ENCODE peak calls at places on chromosomes 5 and 9, in eight cellular contexts. V is GM12865, E is fibroblast of lung, P is body of pancreas, X is ovary, O is BE2C, F is fibroblast of pulmonary artery, S is brain microvascular endothelial cell. Z is an unnamed sample.

GRCh38 chr5:25119654-25120053 is 474.9 kb upstream of the CDH10 start:
- DNase-seq in S (no peak), F (peak), V (no peak), O (no peak), E (peak), X (no peak), P (no peak), Z (no peak)

GRCh38 chr5:92939428-92939827 is 641.6 kb downstream of the NR2F1-AS1 start:
- DNase-seq in E (no peak), O (peak), S (no peak), P (no peak), X (no peak), F (peak), V (no peak), Z (no peak)

GRCh38 chr9:135045264-135046155 is 42.0 kb upstream of the OLFM1 start:
- DNase-seq in S (no peak), F (no peak), E (no peak), V (no peak), X (no peak), O (no peak), P (no peak), Z (no peak)

GRCh38 chr5:425714-426113 is 17.3 kb upstream of the EXOC3 start:
- DNase-seq in O (no peak), E (peak), X (no peak), V (no peak), S (no peak), F (peak), P (no peak), Z (no peak)

GRCh38 chr5:107217721-107218130 is 453.0 kb downstream of the EFNA5 start:
- DNase-seq in O (no peak), V (no peak), F (no peak), S (no peak), P (no peak), E (no peak), X (no peak), Z (peak)

GRCh38 chr9:105299190-105299854 is 54.9 kb downstream of the SLC44A1 start:
- DNase-seq in X (no peak), O (peak), F (peak), P (no peak), E (peak), V (no peak), S (peak), Z (peak)

GRCh38 chr9:22228542-22228941 is 218.1 kb upstream of the DMRTA1 start:
- DNase-seq in X (no peak), P (no peak), F (peak), O (no peak), E (peak), S (no peak), V (no peak), Z (no peak)

GRCh38 chr5:141701341-141702119 is 19.5 kb upstream of the ARAP3 start:
- DNase-seq in S (no peak), F (no peak), P (no peak), O (no peak), V (peak), E (no peak), X (no peak), Z (no peak)

GRCh38 chr9:70987986-70988385 is 133.4 kb downstream of the TRPM3 start:
- DNase-seq in S (peak), V (no peak), P (no peak), X (no peak), F (peak), O (no peak), E (peak), Z (no peak)

GRCh38 chr5:41817625-41818301 is 52.5 kb downstream of the OXCT1 start:
- DNase-seq in E (no peak), S (no peak), X (no peak), O (no peak), P (no peak), V (no peak), F (no peak), Z (no peak)

GRCh38 chr5:93915142-93915553 is 173.7 kb upstream of the POU5F2 start:
- DNase-seq in X (no peak), V (peak), O (no peak), F (peak), P (no peak), S (no peak), E (peak), Z (no peak)

GRCh38 chr5:61307611-61308010 is 24.4 kb upstream of the ZSWIM6 start:
- DNase-seq in O (no peak), P (no peak), E (no peak), F (no peak), X (no peak), S (no peak), V (no peak), Z (no peak)

GRCh38 chr5:108101105-108101504 is 280.8 kb downstream of the FBXL17 start:
- DNase-seq in P (no peak), S (no peak), V (no peak), E (no peak), O (no peak), X (no peak), F (peak), Z (no peak)

GRCh38 chr9:19130436-19130835 is 3.1 kb upstream of the PLIN2 start:
- DNase-seq in F (no peak), V (no peak), S (no peak), P (no peak), O (no peak), X (no peak), E (no peak), Z (no peak)

GRCh38 chr5:6188344-6188743 is 190.0 kb downstream of the MED10 start:
- DNase-seq in E (no peak), X (no peak), V (peak), P (no peak), S (no peak), O (no peak), F (no peak), Z (no peak)

GRCh38 chr5:176188506-176189193 is 49.6 kb upstream of the SIMC1 start:
- DNase-seq in V (no peak), P (no peak), S (no peak), O (no peak), X (no peak), E (no peak), F (no peak), Z (no peak)

GRCh38 chr5:33558489-33558888 is 117.7 kb downstream of the TARS1 start:
- DNase-seq in E (peak), O (no peak), F (no peak), S (no peak), P (no peak), X (no peak), V (no peak), Z (no peak)

GRCh38 chr9:31612336-31613030 is 772.0 kb upstream of the ACO1 start:
- DNase-seq in E (no peak), O (no peak), F (peak), V (no peak), S (peak), P (no peak), X (no peak), Z (no peak)

GRCh38 chr9:22595805-22596204 is 149.2 kb downstream of the DMRTA1 start:
- DNase-seq in O (no peak), V (no peak), F (no peak), S (no peak), X (no peak), P (no peak), E (no peak), Z (no peak)

DNA sequence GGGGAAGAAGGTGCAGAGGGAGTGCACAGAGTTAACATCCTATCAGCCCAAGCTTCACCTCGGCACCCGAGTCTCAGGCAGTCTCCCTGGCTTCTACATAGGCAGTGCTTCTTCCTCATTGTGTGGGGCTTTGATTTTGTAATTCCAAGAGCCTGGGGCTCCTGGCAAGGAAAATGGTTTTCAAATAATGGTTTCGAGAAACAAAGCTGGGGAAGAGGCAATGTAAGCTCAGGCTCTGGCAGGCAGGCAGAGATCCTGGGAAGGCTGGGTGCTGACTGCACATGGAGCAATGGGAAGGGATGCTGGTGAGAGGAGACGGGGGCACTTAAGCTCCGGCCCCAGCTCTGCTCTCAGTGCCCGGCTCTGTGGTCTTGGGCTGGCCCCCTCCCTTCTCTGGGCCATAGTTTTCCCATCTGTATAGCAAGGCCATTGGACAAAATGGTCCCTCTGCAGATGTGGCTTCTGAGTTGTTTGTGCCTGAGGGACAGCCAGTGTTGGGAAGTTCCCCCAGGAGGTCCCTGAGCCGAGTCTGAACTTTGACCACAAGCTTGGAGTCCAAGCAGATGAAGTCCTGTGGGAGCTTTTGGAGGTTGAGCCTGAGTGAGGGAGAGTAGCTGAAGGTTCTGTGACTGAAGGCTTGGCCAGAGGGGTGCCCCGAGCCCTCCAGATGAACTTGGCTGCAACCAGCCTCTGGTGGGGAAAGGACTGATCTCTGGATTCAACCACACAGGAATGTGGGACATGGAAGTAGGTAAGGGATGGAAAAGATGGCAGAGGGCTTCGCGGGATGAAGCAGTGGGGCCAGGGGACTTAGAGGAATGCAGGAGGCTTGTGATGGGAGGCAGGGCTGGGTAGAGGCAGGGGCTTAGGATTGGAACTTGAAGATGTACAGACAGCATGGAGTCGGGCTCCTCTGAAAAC is 28.5 kb upstream of the IL17B start:
- DNase-seq in E (no peak), F (peak), V (no peak), P (no peak), S (no peak), X (peak), O (no peak), Z (no peak)
- H3K4me3 ChIP-seq in E (peak), F (peak), V (no peak), P (no peak), S (peak), X (peak), O (no peak), Z (no peak)

DNA sequence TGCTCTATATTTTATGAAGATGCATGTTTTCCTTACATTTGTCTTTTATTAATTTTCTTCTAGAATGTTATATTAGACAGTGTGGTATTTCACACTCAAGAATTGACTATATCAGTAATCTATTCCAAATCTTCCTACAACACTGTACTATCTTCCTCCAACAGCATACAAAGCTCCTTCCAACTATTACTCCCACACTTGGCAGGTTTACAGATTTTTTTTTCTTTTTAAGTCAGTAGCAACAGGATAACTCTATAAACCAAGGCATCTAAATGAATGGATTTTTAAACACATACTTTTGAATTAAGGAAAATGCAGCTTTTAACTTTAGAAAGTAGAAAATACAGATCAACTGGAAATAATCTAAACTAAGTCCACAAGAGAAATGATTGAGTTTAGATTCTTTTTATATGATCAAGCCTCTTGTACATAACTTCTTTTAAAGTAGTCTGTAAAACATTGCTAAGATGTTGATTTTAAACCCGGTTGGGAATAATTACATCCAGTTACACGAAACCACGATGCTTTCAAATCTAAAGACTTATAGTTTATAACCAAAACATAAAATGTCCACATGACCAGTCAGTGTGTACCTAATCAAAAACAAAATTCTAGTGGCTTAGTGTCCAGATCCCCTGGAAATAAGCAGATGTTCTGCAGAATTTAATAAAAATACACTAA is 281.6 kb downstream of the ADAMTS6 start:
- DNase-seq in F (peak), O (no peak), P (no peak), E (peak), X (no peak), S (no peak), V (no peak), Z (no peak)
- TF ChIP-seq CTCF in F (no peak), O (no peak), P (no peak), E (no peak), X (no peak), S (no peak), V (no peak), Z (no peak)

GRCh38 chr5:52787600-52788504 is at the start of the genes ITGA1 and PELO:
- DNase-seq in P (peak), X (peak), F (peak), S (peak), O (peak), E (peak), V (peak), Z (no peak)

GRCh38 chr5:52791366-52791765 is 3.6 kb downstream of the ITGA1 start:
- DNase-seq in E (no peak), F (no peak), S (no peak), V (no peak), X (no peak), O (no peak), P (no peak), Z (no peak)

GRCh38 chr5:52789867-52790266 is 2.2 kb downstream of the ITGA1 start:
- DNase-seq in O (no peak), P (no peak), E (peak), F (no peak), X (no peak), S (no peak), V (no peak), Z (no peak)

GRCh38 chr5:52788505-52788821 is 747 bp downstream of the ITGA1 start:
- DNase-seq in V (no peak), X (no peak), S (no peak), P (no peak), F (no peak), E (no peak), O (no peak), Z (no peak)

DNA sequence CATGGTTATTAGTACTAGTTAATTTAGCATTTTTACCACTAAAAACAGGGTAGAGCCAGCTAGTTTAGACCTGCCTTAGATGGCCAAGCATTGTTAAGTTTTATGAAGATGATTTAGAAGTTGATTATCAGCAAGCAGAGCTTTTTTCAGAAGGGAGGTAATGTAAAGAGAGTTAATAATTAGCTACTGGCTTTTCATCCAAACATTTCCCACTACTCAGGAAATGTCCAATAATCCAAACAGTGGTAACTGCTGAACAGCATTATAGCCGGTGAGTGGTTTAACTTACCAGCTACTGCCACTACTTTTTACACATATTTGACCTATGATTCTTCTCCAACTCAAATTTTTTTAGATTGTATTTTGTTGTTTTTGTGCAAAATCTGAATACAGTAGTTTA is 1.7 kb downstream of the ITGA1 start:
- DNase-seq in V (no peak), O (no peak), X (no peak), F (no peak), S (no peak), P (no peak), E (no peak), Z (no peak)
- H3K4me3 ChIP-seq in V (no peak), O (peak), X (peak), F (peak), S (peak), P (no peak), E (peak), Z (peak)

DNA sequence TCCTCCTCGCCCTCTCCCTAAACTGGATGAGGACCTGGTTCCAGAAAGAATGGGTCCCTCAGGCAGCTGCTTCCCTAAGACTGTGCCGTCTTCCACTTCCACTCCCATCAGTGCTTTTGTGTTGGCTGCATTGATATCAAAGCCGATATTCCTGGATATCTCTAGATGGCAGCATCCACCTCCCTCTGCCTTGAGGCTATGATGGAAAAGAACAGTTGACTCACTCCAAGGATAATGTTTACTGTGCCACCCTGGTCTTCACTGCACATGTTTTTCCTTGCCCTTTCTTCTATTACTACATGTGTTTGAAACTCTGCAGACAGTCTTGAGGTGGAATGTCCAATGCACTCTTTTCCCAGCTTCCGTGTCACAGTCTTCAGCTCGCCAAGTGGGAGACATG is 211.6 kb downstream of the MAST4 start:
- DNase-seq in S (peak), X (no peak), E (peak), O (peak), V (no peak), F (peak), P (no peak), Z (peak)
- TF ChIP-seq CTCF in S (peak), X (no peak), E (peak), O (peak), V (no peak), F (peak), P (peak), Z (peak)

DNA sequence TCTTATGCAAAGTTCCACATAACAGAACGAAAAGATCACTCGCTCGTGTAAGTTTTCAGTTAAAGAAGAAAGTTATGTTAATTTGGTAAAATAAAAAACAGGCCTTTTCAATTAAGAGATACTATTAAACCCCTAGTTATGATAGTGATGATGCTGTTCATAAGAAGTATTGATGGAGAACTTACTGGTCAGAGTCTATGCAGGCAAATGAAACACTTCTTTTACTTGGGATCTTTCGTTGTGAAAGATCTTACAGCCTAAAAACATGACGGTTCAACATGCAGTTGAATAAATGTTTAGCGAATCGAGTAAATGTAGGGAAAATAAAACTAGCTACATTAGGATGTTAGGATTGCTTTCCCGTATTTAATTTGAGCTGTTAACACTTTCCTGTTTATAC is 2.0 kb downstream of the RHOBTB3 start:
- DNase-seq in V (no peak), P (no peak), X (no peak), F (no peak), O (no peak), E (no peak), S (no peak), Z (no peak)
- H3K4me3 ChIP-seq in V (no peak), P (peak), X (peak), F (peak), O (peak), E (peak), S (peak), Z (peak)

GRCh38 chr5:144436007-144436406 is 265.3 kb downstream of the KCTD16 start:
- DNase-seq in E (no peak), F (no peak), P (no peak), S (no peak), V (no peak), O (no peak), X (no peak), Z (peak)
- TF ChIP-seq CTCF in E (no peak), F (no peak), P (no peak), S (no peak), V (no peak), O (no peak), X (no peak), Z (no peak)

GRCh38 chr5:88825782-88826110 is 57.2 kb downstream of the MEF2C start:
- DNase-seq in P (no peak), O (no peak), E (no peak), X (no peak), S (peak), F (peak), V (no peak), Z (no peak)

GRCh38 chr5:88824892-88825781 is 57.8 kb downstream of the MEF2C start:
- DNase-seq in F (peak), P (no peak), V (no peak), O (no peak), S (peak), E (peak), X (no peak), Z (peak)

GRCh38 chr5:88826959-88827585 is 55.9 kb downstream of the MEF2C start:
- DNase-seq in X (no peak), F (peak), O (no peak), V (peak), S (peak), E (peak), P (no peak), Z (no peak)

GRCh38 chr5:88823201-88823600 is 59.8 kb downstream of the MEF2C start:
- DNase-seq in P (no peak), V (no peak), F (no peak), E (no peak), S (no peak), X (no peak), O (no peak), Z (no peak)

DNA sequence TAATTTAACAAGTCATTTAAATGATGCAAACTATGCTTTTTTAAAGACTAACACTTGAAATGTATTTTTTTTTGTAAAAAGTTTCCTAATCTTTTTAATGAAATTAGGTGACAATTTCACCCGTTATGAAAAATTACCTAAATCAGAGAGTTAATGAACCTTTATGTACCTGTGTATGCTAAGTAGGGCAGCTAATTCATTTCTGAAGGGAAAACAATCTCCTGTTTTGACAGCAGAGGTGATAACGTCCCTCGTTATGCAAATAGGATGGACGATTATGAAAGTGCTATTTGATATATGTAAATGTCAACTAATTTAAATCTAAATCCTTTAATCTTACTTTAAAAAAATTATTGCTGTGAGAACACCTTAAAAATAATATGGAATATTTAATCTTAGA is 58.8 kb downstream of the MEF2C start:
- DNase-seq in O (no peak), V (peak), X (no peak), F (no peak), S (no peak), E (no peak), P (no peak), Z (no peak)
- H3K4me3 ChIP-seq in O (no peak), V (peak), X (no peak), F (no peak), S (no peak), E (no peak), P (no peak), Z (no peak)

DNA sequence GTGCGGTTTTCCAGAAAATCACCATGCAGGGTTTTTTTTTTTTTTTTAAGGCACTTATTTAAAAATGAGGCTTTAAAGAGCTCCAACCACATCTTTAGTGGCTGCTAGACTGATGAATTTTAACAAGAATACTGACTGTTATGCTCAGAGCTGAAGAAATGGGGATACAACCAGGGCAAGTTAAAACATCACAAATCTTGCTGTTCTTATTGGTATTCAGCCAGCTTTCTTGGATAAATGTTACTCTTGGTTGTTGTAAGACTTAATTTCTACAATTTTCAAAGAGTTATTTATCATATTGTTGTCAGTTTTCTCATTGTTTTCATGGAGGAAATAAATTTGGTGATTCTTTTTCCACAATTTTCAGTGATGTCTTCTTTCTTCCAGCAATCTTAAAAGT is 352.8 kb upstream of the FAM174A start:
- DNase-seq in E (no peak), V (no peak), P (no peak), F (no peak), S (no peak), O (no peak), X (no peak), Z (no peak)
- TF ChIP-seq CTCF in E (no peak), V (no peak), P (no peak), F (no peak), S (no peak), O (no peak), X (no peak), Z (no peak)

Z was measured in retinal pigment epithelial cell.